ENCODE peak calls at places on chromosomes 2 and 18, in eight cellular contexts. One of them, this sample, is unnamed.

GRCh38 chr18:49731421-49731841 is 81.9 kb downstream of the ACAA2 start:
- DNase-seq in CD8-positive, alpha-beta T cell: no peak
- DNase-seq in BJ: no peak
- DNase-seq in RWPE1: no peak
- DNase-seq in CD4-positive, alpha-beta T cell: no peak
- DNase-seq in heart right ventricle: no peak
- DNase-seq in chondrocyte: no peak
- DNase-seq in heart left ventricle: no peak
- DNase-seq in this sample: no peak

GRCh38 chr2:10281891-10282290 is 20.8 kb upstream of the HPCAL1 start:
- DNase-seq in CD8-positive, alpha-beta T cell: no peak
- DNase-seq in BJ: no peak
- DNase-seq in RWPE1: no peak
- DNase-seq in CD4-positive, alpha-beta T cell: no peak
- DNase-seq in heart right ventricle: no peak
- DNase-seq in chondrocyte: no peak
- DNase-seq in heart left ventricle: no peak
- DNase-seq in this sample: no peak

GRCh38 chr2:191622374-191623320 is 55.3 kb upstream of the NABP1 start:
- DNase-seq in CD8-positive, alpha-beta T cell: no peak
- DNase-seq in BJ: no peak
- DNase-seq in RWPE1: peak; percentile 30
- DNase-seq in CD4-positive, alpha-beta T cell: no peak
- DNase-seq in heart right ventricle: no peak
- DNase-seq in chondrocyte: no peak
- DNase-seq in heart left ventricle: no peak
- DNase-seq in this sample: no peak

GRCh38 chr2:219469186-219469724 is 29.4 kb upstream of the GMPPA start:
- DNase-seq in CD8-positive, alpha-beta T cell: no peak
- DNase-seq in BJ: no peak
- DNase-seq in RWPE1: peak; percentile 82
- DNase-seq in CD4-positive, alpha-beta T cell: no peak
- DNase-seq in heart right ventricle: peak; percentile 31
- DNase-seq in chondrocyte: no peak
- DNase-seq in heart left ventricle: no peak
- DNase-seq in this sample: no peak

GRCh38 chr18:6374340-6374739 is 40.4 kb downstream of the L3MBTL4 start:
- DNase-seq in CD8-positive, alpha-beta T cell: no peak
- DNase-seq in BJ: no peak
- DNase-seq in RWPE1: no peak
- DNase-seq in CD4-positive, alpha-beta T cell: no peak
- DNase-seq in heart right ventricle: no peak
- DNase-seq in chondrocyte: no peak
- DNase-seq in heart left ventricle: no peak
- DNase-seq in this sample: no peak

GRCh38 chr2:203934006-203934632 is 2.4 kb upstream of the ICOS start:
- DNase-seq in CD8-positive, alpha-beta T cell: no peak
- DNase-seq in BJ: no peak
- DNase-seq in RWPE1: no peak
- DNase-seq in CD4-positive, alpha-beta T cell: no peak
- DNase-seq in heart right ventricle: no peak
- DNase-seq in chondrocyte: no peak
- DNase-seq in heart left ventricle: no peak
- DNase-seq in this sample: no peak

GRCh38 chr2:7517122-7517487 is 599.9 kb downstream of the RNF144A start:
- DNase-seq in CD8-positive, alpha-beta T cell: peak; percentile 9
- DNase-seq in BJ: no peak
- DNase-seq in RWPE1: no peak
- DNase-seq in CD4-positive, alpha-beta T cell: peak; percentile 2
- DNase-seq in heart right ventricle: no peak
- DNase-seq in chondrocyte: no peak
- DNase-seq in heart left ventricle: no peak
- DNase-seq in this sample: no peak

GRCh38 chr2:86764661-86765307 is 25.9 kb downstream of the CD8A start:
- DNase-seq in CD8-positive, alpha-beta T cell: no peak
- DNase-seq in BJ: no peak
- DNase-seq in RWPE1: peak; percentile 45
- DNase-seq in CD4-positive, alpha-beta T cell: no peak
- DNase-seq in heart right ventricle: no peak
- DNase-seq in chondrocyte: no peak
- DNase-seq in heart left ventricle: no peak
- DNase-seq in this sample: peak; percentile 31

GRCh38 chr2:28956890-28957289 is 24.2 kb upstream of the TOGARAM2 start:
- DNase-seq in CD8-positive, alpha-beta T cell: no peak
- DNase-seq in BJ: no peak
- DNase-seq in RWPE1: no peak
- DNase-seq in CD4-positive, alpha-beta T cell: no peak
- DNase-seq in heart right ventricle: no peak
- DNase-seq in chondrocyte: no peak
- DNase-seq in heart left ventricle: no peak
- DNase-seq in this sample: no peak
- TF ChIP-seq CTCF in CD8-positive, alpha-beta T cell: peak; percentile 53
- TF ChIP-seq CTCF in BJ: peak; percentile 71
- TF ChIP-seq CTCF in RWPE1: peak; percentile 85
- TF ChIP-seq CTCF in CD4-positive, alpha-beta T cell: no peak
- TF ChIP-seq CTCF in heart right ventricle: peak; percentile 25
- TF ChIP-seq CTCF in chondrocyte: peak; percentile 73
- TF ChIP-seq CTCF in heart left ventricle: peak; percentile 32
- TF ChIP-seq CTCF in this sample: no peak

GRCh38 chr18:48137354-48138208 is 207.1 kb upstream of the SMAD2 start:
- DNase-seq in CD8-positive, alpha-beta T cell: no peak
- DNase-seq in BJ: no peak
- DNase-seq in RWPE1: no peak
- DNase-seq in CD4-positive, alpha-beta T cell: no peak
- DNase-seq in heart right ventricle: no peak
- DNase-seq in chondrocyte: no peak
- DNase-seq in heart left ventricle: no peak
- DNase-seq in this sample: no peak

GRCh38 chr18:48136544-48137353 is 206.3 kb upstream of the SMAD2 start:
- DNase-seq in CD8-positive, alpha-beta T cell: no peak
- DNase-seq in BJ: no peak
- DNase-seq in RWPE1: no peak
- DNase-seq in CD4-positive, alpha-beta T cell: no peak
- DNase-seq in heart right ventricle: no peak
- DNase-seq in chondrocyte: no peak
- DNase-seq in heart left ventricle: no peak
- DNase-seq in this sample: peak; percentile 54

GRCh38 chr18:48134609-48135008 is 204.2 kb upstream of the SMAD2 start:
- DNase-seq in CD8-positive, alpha-beta T cell: no peak
- DNase-seq in BJ: no peak
- DNase-seq in RWPE1: no peak
- DNase-seq in CD4-positive, alpha-beta T cell: no peak
- DNase-seq in heart right ventricle: no peak
- DNase-seq in chondrocyte: no peak
- DNase-seq in heart left ventricle: no peak
- DNase-seq in this sample: no peak

GRCh38 chr18:48135436-48135966 is 205.0 kb upstream of the SMAD2 start:
- DNase-seq in CD8-positive, alpha-beta T cell: no peak
- DNase-seq in BJ: no peak
- DNase-seq in RWPE1: no peak
- DNase-seq in CD4-positive, alpha-beta T cell: no peak
- DNase-seq in heart right ventricle: no peak
- DNase-seq in chondrocyte: no peak
- DNase-seq in heart left ventricle: no peak
- DNase-seq in this sample: no peak

DNA sequence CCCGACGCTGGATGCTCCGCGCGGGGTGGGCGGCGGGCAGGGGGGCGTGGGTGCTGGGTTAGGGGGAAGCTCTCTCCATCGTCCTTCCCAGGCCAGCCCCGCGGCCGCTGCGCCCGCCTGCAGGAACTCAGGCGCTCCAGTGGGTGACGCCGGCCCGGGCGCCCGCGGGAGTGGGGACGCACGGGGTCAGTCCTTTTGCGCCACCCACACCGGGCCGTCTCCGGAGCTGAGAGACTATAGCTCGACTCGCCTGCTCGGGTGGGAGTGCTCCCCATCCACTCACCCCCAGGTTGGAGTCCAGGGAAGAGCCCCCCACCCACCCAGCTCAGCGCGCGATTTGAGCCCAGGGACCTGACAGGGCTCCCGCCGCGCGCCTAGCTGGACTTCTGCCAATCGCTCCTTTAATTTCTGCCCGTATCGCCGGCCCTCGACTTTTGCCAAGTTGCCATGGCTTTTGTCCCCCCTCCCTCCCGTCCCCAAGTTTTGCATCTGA is 205.6 kb upstream of the SMAD2 start:
- DNase-seq in CD8-positive, alpha-beta T cell: no peak
- DNase-seq in BJ: no peak
- DNase-seq in RWPE1: no peak
- DNase-seq in CD4-positive, alpha-beta T cell: no peak
- DNase-seq in heart right ventricle: peak; percentile 36
- DNase-seq in chondrocyte: no peak
- DNase-seq in heart left ventricle: peak; percentile 26
- DNase-seq in this sample: peak; percentile 56
- TF ChIP-seq CTCF in CD8-positive, alpha-beta T cell: no peak
- TF ChIP-seq CTCF in BJ: no peak
- TF ChIP-seq CTCF in RWPE1: no peak
- TF ChIP-seq CTCF in CD4-positive, alpha-beta T cell: no peak
- TF ChIP-seq CTCF in heart right ventricle: peak; percentile 31
- TF ChIP-seq CTCF in chondrocyte: no peak
- TF ChIP-seq CTCF in heart left ventricle: peak; percentile 33
- TF ChIP-seq CTCF in this sample: no peak

DNA sequence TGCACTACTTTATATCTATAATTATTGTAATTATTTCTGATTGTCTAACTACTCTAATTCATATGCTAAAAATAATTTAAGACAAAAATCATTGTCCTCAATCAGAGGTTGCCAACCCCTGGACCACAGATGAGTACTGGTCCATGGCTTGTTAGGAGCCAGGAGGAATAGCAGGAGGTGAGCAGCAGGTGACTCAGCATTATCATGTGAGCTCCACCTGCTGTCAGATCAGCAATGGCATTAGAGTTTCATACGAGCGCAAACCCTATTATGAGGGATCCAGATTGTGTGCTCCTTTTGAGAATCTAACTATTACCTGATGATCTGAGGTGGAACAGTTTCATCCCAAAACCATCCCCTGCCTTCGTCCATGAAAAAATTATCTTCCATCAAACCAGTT is 1434.4 kb downstream of the LRP1B start:
- DNase-seq in CD8-positive, alpha-beta T cell: no peak
- DNase-seq in BJ: no peak
- DNase-seq in RWPE1: no peak
- DNase-seq in CD4-positive, alpha-beta T cell: no peak
- DNase-seq in heart right ventricle: no peak
- DNase-seq in chondrocyte: no peak
- DNase-seq in heart left ventricle: no peak
- DNase-seq in this sample: no peak
- TF ChIP-seq CTCF in CD8-positive, alpha-beta T cell: no peak
- TF ChIP-seq CTCF in BJ: no peak
- TF ChIP-seq CTCF in RWPE1: no peak
- TF ChIP-seq CTCF in CD4-positive, alpha-beta T cell: no peak
- TF ChIP-seq CTCF in heart right ventricle: no peak
- TF ChIP-seq CTCF in chondrocyte: no peak
- TF ChIP-seq CTCF in heart left ventricle: no peak
- TF ChIP-seq CTCF in this sample: no peak

GRCh38 chr2:37325625-37326071 is 1.0 kb upstream of the PRKD3 start:
- DNase-seq in CD8-positive, alpha-beta T cell: no peak
- DNase-seq in BJ: no peak
- DNase-seq in RWPE1: no peak
- DNase-seq in CD4-positive, alpha-beta T cell: no peak
- DNase-seq in heart right ventricle: no peak
- DNase-seq in chondrocyte: no peak
- DNase-seq in heart left ventricle: no peak
- DNase-seq in this sample: no peak

GRCh38 chr2:37324786-37325624 is at the start of gene PRKD3:
- DNase-seq in CD8-positive, alpha-beta T cell: peak; percentile 56
- DNase-seq in BJ: no peak
- DNase-seq in RWPE1: peak; percentile 62
- DNase-seq in CD4-positive, alpha-beta T cell: peak; percentile 20
- DNase-seq in heart right ventricle: peak; percentile 53
- DNase-seq in chondrocyte: peak; percentile 89
- DNase-seq in heart left ventricle: no peak
- DNase-seq in this sample: peak; percentile 85

GRCh38 chr2:37323176-37323575 is 1.5 kb downstream of the PRKD3 start:
- DNase-seq in CD8-positive, alpha-beta T cell: no peak
- DNase-seq in BJ: no peak
- DNase-seq in RWPE1: no peak
- DNase-seq in CD4-positive, alpha-beta T cell: no peak
- DNase-seq in heart right ventricle: no peak
- DNase-seq in chondrocyte: no peak
- DNase-seq in heart left ventricle: no peak
- DNase-seq in this sample: no peak

GRCh38 chr2:37323770-37324535 is 680 bp downstream of the PRKD3 start:
- DNase-seq in CD8-positive, alpha-beta T cell: peak; percentile 25
- DNase-seq in BJ: no peak
- DNase-seq in RWPE1: peak; percentile 23
- DNase-seq in CD4-positive, alpha-beta T cell: peak; percentile 15
- DNase-seq in heart right ventricle: peak; percentile 40
- DNase-seq in chondrocyte: peak; percentile 62
- DNase-seq in heart left ventricle: peak; percentile 37
- DNase-seq in this sample: peak; percentile 71

DNA sequence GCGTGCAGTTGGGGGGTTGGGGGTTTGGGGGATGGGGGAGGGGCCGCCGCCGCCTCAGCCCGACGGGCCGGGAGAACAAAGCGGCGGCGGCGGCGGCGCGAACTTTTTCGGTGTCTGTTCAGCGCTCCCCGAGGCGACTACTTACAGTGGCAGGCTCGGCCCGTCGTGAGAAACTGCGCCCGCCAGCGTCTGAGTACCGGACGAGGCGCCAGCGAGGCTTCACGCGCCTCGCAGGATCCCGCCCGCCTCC is 172 bp downstream of the PRKD3 start:
- DNase-seq in CD8-positive, alpha-beta T cell: no peak
- DNase-seq in BJ: no peak
- DNase-seq in RWPE1: no peak
- DNase-seq in CD4-positive, alpha-beta T cell: peak; percentile 61
- DNase-seq in heart right ventricle: peak; percentile 85
- DNase-seq in chondrocyte: peak; percentile 88
- DNase-seq in heart left ventricle: peak; percentile 88
- DNase-seq in this sample: no peak
- TF ChIP-seq CTCF in CD8-positive, alpha-beta T cell: no peak
- TF ChIP-seq CTCF in BJ: no peak
- TF ChIP-seq CTCF in RWPE1: no peak
- TF ChIP-seq CTCF in CD4-positive, alpha-beta T cell: no peak
- TF ChIP-seq CTCF in heart right ventricle: no peak
- TF ChIP-seq CTCF in chondrocyte: peak; percentile 31
- TF ChIP-seq CTCF in heart left ventricle: peak; percentile 43
- TF ChIP-seq CTCF in this sample: no peak